ENCODE peak calls at places on chromosomes 7 and 10, in four cellular contexts. G, A, E and P are unnamed samples.

GRCh38 chr10:80158598-80159127 is 26.1 kb downstream of the PLAC9 start:
- DNase-seq in A (no peak), E (peak; percentile 68), G (no peak), P (peak; percentile 75)

GRCh38 chr10:62690703-62691102 is 113.8 kb upstream of the ADO start:
- DNase-seq in G (no peak), A (no peak), E (no peak), P (no peak)

GRCh38 chr7:51455948-51456347 is 139.3 kb upstream of the COBL start:
- DNase-seq in G (no peak), A (no peak), E (no peak), P (no peak)

GRCh38 chr10:110649652-110650264 is 5.6 kb downstream of the RBM20 start:
- DNase-seq in E (no peak), A (no peak), G (no peak), P (no peak)

GRCh38 chr10:5291501-5292195 is 73.1 kb upstream of the UCN3 start:
- DNase-seq in E (peak; percentile 89), A (no peak), G (no peak), P (peak; percentile 20)

GRCh38 chr10:24544776-24545175 is 178.9 kb downstream of the ARHGAP21 start:
- DNase-seq in A (no peak), G (no peak), E (no peak), P (no peak)

GRCh38 chr7:99311702-99312101 is 14.0 kb upstream of the ARPC1A start:
- DNase-seq in A (no peak), E (no peak), G (no peak), P (no peak)

GRCh38 chr7:82592416-82592815 is 148.8 kb upstream of the CACNA2D1 start:
- DNase-seq in A (no peak), E (no peak), G (no peak), P (no peak)

GRCh38 chr7:159195926-159196325 is 51.3 kb upstream of the VIPR2 start:
- DNase-seq in E (no peak), G (no peak), A (no peak), P (no peak)

GRCh38 chr7:90856317-90857072 is 260.4 kb downstream of the CDK14 start:
- DNase-seq in E (no peak), G (no peak), A (no peak), P (no peak)

GRCh38 chr10:110779489-110779888 is 92.2 kb upstream of the PDCD4 start:
- DNase-seq in A (no peak), G (no peak), E (no peak), P (no peak)

GRCh38 chr7:99653754-99654153 is 26.0 kb downstream of the CYP3A5 start:
- DNase-seq in E (no peak), A (no peak), G (no peak), P (no peak)

GRCh38 chr10:47045331-47045861 is 134.2 kb downstream of the PTPN20 start:
- DNase-seq in G (no peak), A (no peak), E (no peak), P (no peak)

GRCh38 chr7:135684134-135684533 is 21.8 kb downstream of the STMP1 start:
- DNase-seq in A (no peak), G (no peak), E (no peak), P (no peak)

GRCh38 chr10:24255115-24255895 is 46.4 kb downstream of the KIAA1217 start:
- DNase-seq in E (no peak), G (no peak), A (no peak), P (no peak)

GRCh38 chr10:24357344-24358021 is 148.5 kb downstream of the KIAA1217 start:
- DNase-seq in E (no peak), A (no peak), G (no peak), P (no peak)

GRCh38 chr10:88169037-88169319 is 305.6 kb downstream of the PTEN start:
- DNase-seq in E (no peak), A (no peak), G (no peak), P (no peak)

GRCh38 chr7:13016633-13017324 is 329.3 kb downstream of the ARL4A start:
- DNase-seq in G (no peak), A (no peak), E (no peak), P (no peak)

GRCh38 chr7:19619122-19619521 is 89.7 kb downstream of the POLR1F start:
- DNase-seq in G (no peak), E (peak; percentile 5), A (no peak), P (no peak)

GRCh38 chr10:62584216-62584615 is 210.0 kb downstream of the ZNF365 start:
- DNase-seq in A (no peak), E (no peak), G (no peak), P (no peak)

GRCh38 chr10:84499846-84500245 is 171.5 kb downstream of the CCSER2 start:
- DNase-seq in E (no peak), A (peak; percentile 8), G (no peak), P (no peak)

GRCh38 chr7:28921822-28922221 is 36.3 kb downstream of the TRIL start:
- DNase-seq in A (peak; percentile 20), G (no peak), E (peak; percentile 39), P (peak; percentile 58)

GRCh38 chr10:58796242-58796641 is 283.6 kb downstream of the BICC1 start:
- DNase-seq in G (no peak), A (no peak), E (no peak), P (no peak)

GRCh38 chr7:126016722-126017121 is 1087.1 kb upstream of the POT1 start:
- DNase-seq in G (no peak), A (no peak), E (no peak), P (no peak)

GRCh38 chr7:39624202-39624807 is 933 bp downstream of the RALA start:
- DNase-seq in G (no peak), A (no peak), E (no peak), P (no peak)

GRCh38 chr7:101733713-101734475 is 83.5 kb upstream of the CUX1 start:
- DNase-seq in G (no peak), E (no peak), A (no peak), P (peak; percentile 88)

GRCh38 chr10:85926986-85927385 is 439.6 kb downstream of the GRID1 start:
- DNase-seq in E (no peak), A (no peak), G (peak; percentile 30), P (no peak)

GRCh38 chr7:76054129-76055120 is 6.5 kb downstream of the MDH2 start:
- DNase-seq in A (no peak), E (peak; percentile 69), G (no peak), P (no peak)

GRCh38 chr10:129442866-129443265 is 24.2 kb upstream of the MGMT start:
- DNase-seq in A (no peak), G (no peak), E (no peak), P (no peak)

GRCh38 chr7:149241695-149242094 is 2.2 kb downstream of the ZNF212 start:
- DNase-seq in G (no peak), E (no peak), A (no peak), P (no peak)

GRCh38 chr10:35133586-35133985 is 6.9 kb downstream of the CREM start:
- DNase-seq in G (no peak), A (no peak), E (no peak), P (no peak)

GRCh38 chr10:119211176-119211575 is 3.8 kb downstream of the GRK5 start:
- DNase-seq in A (no peak), G (no peak), E (no peak), P (no peak)

GRCh38 chr7:27151945-27152815 is at the start of gene HOXA3:
- DNase-seq in E (no peak), A (no peak), G (no peak), P (no peak)

GRCh38 chr7:85239114-85239513 is 52.3 kb upstream of the SEMA3D start:
- DNase-seq in E (no peak), G (no peak), A (no peak), P (no peak)

GRCh38 chr10:132460071-132460470 is 63.1 kb downstream of the PWWP2B start:
- DNase-seq in A (no peak), G (no peak), E (no peak), P (no peak)

GRCh38 chr7:15820319-15820718 is 133.8 kb upstream of the MEOX2 start:
- DNase-seq in E (no peak), A (no peak), G (no peak), P (no peak)

GRCh38 chr7:69800495-69800894 is 202.2 kb downstream of the AUTS2 start:
- DNase-seq in G (no peak), A (no peak), E (no peak), P (no peak)

DNA sequence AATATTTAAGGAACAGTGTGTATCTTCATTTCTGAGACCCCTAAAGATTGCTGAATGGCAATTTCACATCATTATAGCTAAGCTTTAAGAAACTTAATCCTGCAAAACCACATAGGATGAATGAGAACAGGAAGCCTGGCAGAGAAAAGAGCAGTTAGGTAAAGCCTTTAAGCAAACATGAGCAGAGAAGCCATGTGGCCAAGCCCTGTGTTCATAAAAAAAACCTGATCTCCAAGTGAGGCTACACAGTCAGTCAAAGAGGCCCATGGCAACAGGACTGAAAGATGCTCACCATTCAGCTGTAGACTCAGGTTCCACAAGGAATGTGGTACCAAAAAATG is 9.3 kb downstream of the LIPA start:
- DNase-seq in E (no peak), G (no peak), A (no peak), P (no peak)
- TF ChIP-seq SPI1 in E (no peak), G (no peak), A (no peak), P (no peak)

DNA sequence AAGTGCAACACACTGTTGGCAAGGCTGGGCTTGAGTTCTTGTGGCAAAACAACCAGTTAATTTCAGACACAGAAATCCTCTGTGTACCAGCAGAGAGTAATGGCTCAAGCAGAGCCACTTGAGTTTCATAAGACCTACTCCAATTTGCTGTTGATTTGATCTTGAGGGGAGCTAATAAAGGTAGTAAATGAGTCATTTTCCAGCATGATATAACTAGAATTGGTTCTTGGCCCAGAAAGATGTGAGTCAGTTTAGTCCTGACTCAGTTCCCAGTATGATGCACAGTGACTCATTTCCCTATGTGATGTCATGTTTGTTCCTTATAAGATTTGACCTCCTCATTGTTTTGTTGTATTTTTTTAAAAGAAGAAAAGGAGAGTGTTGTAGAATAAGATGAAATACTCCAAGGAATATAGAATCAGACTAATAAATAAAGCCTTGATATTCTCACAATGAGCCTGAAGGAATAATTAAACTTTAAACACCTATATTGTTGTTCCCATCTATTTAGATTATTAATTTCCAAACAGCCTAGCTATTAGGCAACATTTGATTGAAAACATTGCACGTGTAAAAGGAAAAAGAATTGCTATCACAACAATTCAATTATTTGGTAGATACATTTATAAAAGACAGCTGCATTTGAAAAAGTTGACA is 186.2 kb downstream of the REEP3 start:
- DNase-seq in G (peak; percentile 48), A (peak; percentile 21), E (peak; percentile 85), P (peak; percentile 65)
- TF ChIP-seq SPI1 in G (peak; percentile 45), A (peak; percentile 69), E (no peak), P (no peak)

DNA sequence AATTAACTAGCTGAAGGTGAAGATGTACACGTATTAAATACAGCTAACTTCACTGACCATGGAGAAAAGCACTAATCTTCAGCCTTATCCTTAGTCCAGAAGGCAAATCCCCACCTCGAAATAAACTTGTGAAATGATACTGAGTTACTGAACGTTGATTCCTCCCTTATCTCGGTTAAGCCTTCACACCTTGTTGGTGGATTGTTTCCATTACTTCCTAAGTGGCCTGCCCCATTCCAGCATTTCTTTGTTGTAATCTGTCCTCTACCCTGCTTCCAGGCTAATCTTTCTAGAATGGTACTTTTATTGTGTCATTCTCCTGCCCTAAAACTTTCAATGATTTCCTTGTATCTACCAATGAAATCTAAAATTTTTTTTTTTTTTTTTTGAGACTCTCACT is 68.6 kb downstream of the BUB3 start:
- DNase-seq in E (no peak), G (no peak), A (no peak), P (no peak)
- TF ChIP-seq SPI1 in E (no peak), G (no peak), A (no peak), P (no peak)

GRCh38 chr7:7795736-7796135 is 77.3 kb upstream of the RPA3 start:
- DNase-seq in G (no peak), E (no peak), A (no peak), P (no peak)
- TF ChIP-seq SPI1 in G (no peak), E (no peak), A (no peak), P (no peak)

GRCh38 chr10:21364196-21365114 is 161.0 kb downstream of the SKIDA1 start:
- DNase-seq in G (no peak), E (no peak), A (no peak), P (no peak)
- TF ChIP-seq SPI1 in G (no peak), E (no peak), A (no peak), P (no peak)